ENCODE peak calls at places on chromosomes 2 and 18, in ten cellular contexts. One of them, this sample, is unnamed.

GRCh38 chr2:172481507-172482262 is 54.3 kb downstream of the ITGA6 start:
- DNase-seq in CD4-positive, alpha-beta T cell: no peak
- DNase-seq in choroid plexus epithelial cell: peak; percentile 19
- DNase-seq in left lung: no peak
- DNase-seq in tibial artery: no peak
- DNase-seq in testis: no peak
- DNase-seq in foreskin fibroblast: no peak
- DNase-seq in AG09309: no peak
- DNase-seq in AG10803: no peak
- DNase-seq in spleen: no peak
- DNase-seq in this sample: no peak

GRCh38 chr2:65388626-65389390 is 43.6 kb downstream of the SPRED2 start:
- DNase-seq in spleen: no peak
- DNase-seq in tibial artery: no peak
- DNase-seq in testis: no peak
- DNase-seq in choroid plexus epithelial cell: no peak
- DNase-seq in AG09309: no peak
- DNase-seq in CD4-positive, alpha-beta T cell: no peak
- DNase-seq in foreskin fibroblast: no peak
- DNase-seq in left lung: no peak
- DNase-seq in AG10803: no peak
- DNase-seq in this sample: no peak

GRCh38 chr2:84257871-84258270 is 201.2 kb downstream of the SUCLG1 start:
- DNase-seq in AG10803: no peak
- DNase-seq in AG09309: no peak
- DNase-seq in left lung: no peak
- DNase-seq in testis: no peak
- DNase-seq in tibial artery: no peak
- DNase-seq in foreskin fibroblast: no peak
- DNase-seq in spleen: no peak
- DNase-seq in choroid plexus epithelial cell: no peak
- DNase-seq in CD4-positive, alpha-beta T cell: no peak
- DNase-seq in this sample: no peak

GRCh38 chr2:39898934-39899333 is 119.9 kb upstream of the THUMPD2 start:
- DNase-seq in foreskin fibroblast: no peak
- DNase-seq in testis: no peak
- DNase-seq in left lung: no peak
- DNase-seq in tibial artery: no peak
- DNase-seq in CD4-positive, alpha-beta T cell: no peak
- DNase-seq in AG09309: no peak
- DNase-seq in choroid plexus epithelial cell: no peak
- DNase-seq in AG10803: no peak
- DNase-seq in spleen: no peak
- DNase-seq in this sample: no peak

GRCh38 chr2:54429811-54430600 is 26.1 kb upstream of the SPTBN1 start:
- DNase-seq in AG09309: no peak
- DNase-seq in CD4-positive, alpha-beta T cell: no peak
- DNase-seq in tibial artery: no peak
- DNase-seq in choroid plexus epithelial cell: no peak
- DNase-seq in AG10803: no peak
- DNase-seq in left lung: no peak
- DNase-seq in spleen: no peak
- DNase-seq in foreskin fibroblast: no peak
- DNase-seq in testis: peak; percentile 75
- DNase-seq in this sample: no peak

GRCh38 chr2:164896634-164897033 is 55.0 kb upstream of the COBLL1 start:
- DNase-seq in foreskin fibroblast: peak; percentile 85
- DNase-seq in choroid plexus epithelial cell: peak; percentile 81
- DNase-seq in tibial artery: no peak
- DNase-seq in AG10803: peak; percentile 25
- DNase-seq in CD4-positive, alpha-beta T cell: no peak
- DNase-seq in testis: no peak
- DNase-seq in AG09309: no peak
- DNase-seq in spleen: no peak
- DNase-seq in left lung: no peak
- DNase-seq in this sample: no peak

GRCh38 chr18:35408843-35409261 is 31.7 kb upstream of the ZNF396 start:
- DNase-seq in spleen: no peak
- DNase-seq in choroid plexus epithelial cell: no peak
- DNase-seq in AG09309: no peak
- DNase-seq in testis: no peak
- DNase-seq in AG10803: no peak
- DNase-seq in CD4-positive, alpha-beta T cell: no peak
- DNase-seq in left lung: peak; percentile 69
- DNase-seq in tibial artery: no peak
- DNase-seq in foreskin fibroblast: no peak
- DNase-seq in this sample: no peak

GRCh38 chr18:13412017-13412416 is 193.5 kb downstream of the LDLRAD4 start:
- DNase-seq in left lung: no peak
- DNase-seq in choroid plexus epithelial cell: no peak
- DNase-seq in tibial artery: no peak
- DNase-seq in spleen: no peak
- DNase-seq in CD4-positive, alpha-beta T cell: no peak
- DNase-seq in AG10803: no peak
- DNase-seq in AG09309: no peak
- DNase-seq in foreskin fibroblast: no peak
- DNase-seq in testis: no peak
- DNase-seq in this sample: no peak

GRCh38 chr2:181420259-181421130 is 36.7 kb upstream of the ITGA4 start:
- DNase-seq in AG10803: no peak
- DNase-seq in tibial artery: no peak
- DNase-seq in left lung: no peak
- DNase-seq in spleen: no peak
- DNase-seq in foreskin fibroblast: no peak
- DNase-seq in CD4-positive, alpha-beta T cell: no peak
- DNase-seq in choroid plexus epithelial cell: no peak
- DNase-seq in AG09309: no peak
- DNase-seq in testis: no peak
- DNase-seq in this sample: no peak

GRCh38 chr2:224032283-224032682 is 6.8 kb downstream of the SERPINE2 start:
- DNase-seq in choroid plexus epithelial cell: no peak
- DNase-seq in AG09309: no peak
- DNase-seq in tibial artery: no peak
- DNase-seq in spleen: no peak
- DNase-seq in testis: no peak
- DNase-seq in AG10803: no peak
- DNase-seq in foreskin fibroblast: no peak
- DNase-seq in left lung: no peak
- DNase-seq in CD4-positive, alpha-beta T cell: no peak
- DNase-seq in this sample: no peak

GRCh38 chr2:224655006-224655537 is 61.1 kb downstream of the CCDC195 start:
- DNase-seq in tibial artery: no peak
- DNase-seq in AG10803: no peak
- DNase-seq in CD4-positive, alpha-beta T cell: no peak
- DNase-seq in testis: no peak
- DNase-seq in spleen: no peak
- DNase-seq in choroid plexus epithelial cell: no peak
- DNase-seq in AG09309: no peak
- DNase-seq in left lung: peak; percentile 78
- DNase-seq in foreskin fibroblast: no peak
- DNase-seq in this sample: no peak

GRCh38 chr2:46954951-46955571 is 39.5 kb upstream of the MCFD2 start:
- DNase-seq in CD4-positive, alpha-beta T cell: no peak
- DNase-seq in tibial artery: peak; percentile 92
- DNase-seq in testis: peak; percentile 84
- DNase-seq in foreskin fibroblast: peak; percentile 94
- DNase-seq in left lung: no peak
- DNase-seq in AG10803: peak; percentile 94
- DNase-seq in spleen: no peak
- DNase-seq in choroid plexus epithelial cell: peak; percentile 81
- DNase-seq in AG09309: peak; percentile 70
- DNase-seq in this sample: peak; percentile 73

GRCh38 chr2:176079851-176080539 is 3.8 kb downstream of the EVX2 start:
- DNase-seq in CD4-positive, alpha-beta T cell: no peak
- DNase-seq in tibial artery: no peak
- DNase-seq in testis: peak; percentile 67
- DNase-seq in AG09309: no peak
- DNase-seq in spleen: no peak
- DNase-seq in AG10803: peak; percentile 52
- DNase-seq in foreskin fibroblast: peak; percentile 80
- DNase-seq in left lung: peak; percentile 86
- DNase-seq in choroid plexus epithelial cell: peak; percentile 10
- DNase-seq in this sample: no peak

GRCh38 chr2:169895294-169895985 is 68.2 kb downstream of the UBR3 start:
- DNase-seq in choroid plexus epithelial cell: peak; percentile 40
- DNase-seq in CD4-positive, alpha-beta T cell: no peak
- DNase-seq in AG10803: peak; percentile 44
- DNase-seq in left lung: no peak
- DNase-seq in tibial artery: no peak
- DNase-seq in foreskin fibroblast: no peak
- DNase-seq in spleen: no peak
- DNase-seq in AG09309: no peak
- DNase-seq in testis: no peak
- DNase-seq in this sample: peak; percentile 4

GRCh38 chr2:72141881-72142742 is 5.5 kb downstream of the CYP26B1 start:
- DNase-seq in AG10803: no peak
- DNase-seq in CD4-positive, alpha-beta T cell: no peak
- DNase-seq in testis: no peak
- DNase-seq in spleen: peak; percentile 55
- DNase-seq in choroid plexus epithelial cell: no peak
- DNase-seq in tibial artery: peak; percentile 62
- DNase-seq in AG09309: no peak
- DNase-seq in foreskin fibroblast: no peak
- DNase-seq in left lung: no peak
- DNase-seq in this sample: no peak

GRCh38 chr18:79493211-79493800 is 97.6 kb downstream of the NFATC1 start:
- DNase-seq in CD4-positive, alpha-beta T cell: no peak
- DNase-seq in AG09309: no peak
- DNase-seq in tibial artery: peak; percentile 59
- DNase-seq in testis: no peak
- DNase-seq in left lung: peak; percentile 78
- DNase-seq in AG10803: no peak
- DNase-seq in spleen: peak; percentile 74
- DNase-seq in choroid plexus epithelial cell: no peak
- DNase-seq in foreskin fibroblast: no peak
- DNase-seq in this sample: no peak

GRCh38 chr18:21484851-21485636 is 115.5 kb downstream of the ESCO1 start:
- DNase-seq in left lung: no peak
- DNase-seq in foreskin fibroblast: peak; percentile 49
- DNase-seq in CD4-positive, alpha-beta T cell: no peak
- DNase-seq in AG09309: no peak
- DNase-seq in testis: no peak
- DNase-seq in spleen: no peak
- DNase-seq in AG10803: peak; percentile 16
- DNase-seq in choroid plexus epithelial cell: peak; percentile 57
- DNase-seq in tibial artery: no peak
- DNase-seq in this sample: no peak

DNA sequence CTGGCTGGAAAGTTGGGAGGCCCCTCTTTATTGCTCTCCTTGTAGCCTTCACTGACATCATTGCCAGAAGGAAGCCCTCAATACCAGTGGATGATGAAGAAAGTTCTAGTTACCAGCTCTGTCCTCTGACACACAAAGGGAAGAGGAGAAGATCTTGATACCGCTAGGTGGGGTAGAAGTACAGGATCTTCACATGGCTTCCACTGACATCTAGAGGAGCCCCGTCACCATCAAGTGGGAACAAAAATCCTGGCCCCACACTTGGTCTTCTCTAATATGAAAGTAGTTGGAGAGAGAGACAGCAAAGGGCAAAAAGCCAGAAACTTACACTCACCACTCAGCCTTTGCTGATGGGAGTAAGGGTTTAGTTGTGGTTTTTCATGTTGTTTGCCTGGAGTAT is 12.4 kb downstream of the XIRP2 start:
- DNase-seq in spleen: no peak
- DNase-seq in CD4-positive, alpha-beta T cell: no peak
- DNase-seq in AG09309: no peak
- DNase-seq in left lung: no peak
- DNase-seq in choroid plexus epithelial cell: peak; percentile 72
- DNase-seq in AG10803: no peak
- DNase-seq in tibial artery: no peak
- DNase-seq in testis: no peak
- DNase-seq in foreskin fibroblast: peak; percentile 30
- DNase-seq in this sample: no peak
- TF ChIP-seq CTCF in spleen: no peak
- TF ChIP-seq CTCF in CD4-positive, alpha-beta T cell: no peak
- TF ChIP-seq CTCF in AG09309: no peak
- TF ChIP-seq CTCF in left lung: no peak
- TF ChIP-seq CTCF in choroid plexus epithelial cell: peak; percentile 62
- TF ChIP-seq CTCF in AG10803: no peak
- TF ChIP-seq CTCF in tibial artery: no peak
- TF ChIP-seq CTCF in testis: no peak
- TF ChIP-seq CTCF in foreskin fibroblast: no peak
- TF ChIP-seq CTCF in this sample: peak; percentile 23

DNA sequence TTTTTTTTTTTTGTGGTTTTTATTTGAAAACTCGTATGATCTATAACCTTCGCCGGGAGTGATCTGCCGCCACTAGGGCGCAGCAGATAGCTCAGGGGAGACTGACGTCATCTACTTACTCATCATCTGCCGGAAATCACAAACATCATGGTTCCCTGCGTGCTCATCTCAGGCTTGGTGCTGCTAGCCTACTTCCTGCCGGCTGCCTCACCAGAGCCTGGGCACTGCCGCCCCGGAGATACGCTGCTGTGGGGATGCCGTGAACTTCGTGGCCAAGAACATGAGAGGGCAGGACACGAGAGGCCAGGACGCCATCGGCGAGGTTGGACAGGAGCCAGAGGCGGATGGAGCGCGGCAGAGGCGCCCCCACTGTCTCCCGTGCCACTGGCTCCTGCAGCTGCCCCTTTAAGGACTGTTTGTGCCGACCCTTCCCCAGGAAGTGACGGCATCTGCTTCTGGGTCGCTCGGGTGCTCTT is 68.8 kb downstream of the DOK6 start:
- DNase-seq in spleen: no peak
- DNase-seq in AG09309: no peak
- DNase-seq in testis: peak; percentile 52
- DNase-seq in left lung: peak; percentile 61
- DNase-seq in AG10803: no peak
- DNase-seq in foreskin fibroblast: peak; percentile 6
- DNase-seq in choroid plexus epithelial cell: peak; percentile 5
- DNase-seq in CD4-positive, alpha-beta T cell: peak; percentile 2
- DNase-seq in tibial artery: no peak
- DNase-seq in this sample: no peak
- TF ChIP-seq CTCF in spleen: no peak
- TF ChIP-seq CTCF in AG09309: no peak
- TF ChIP-seq CTCF in testis: peak; percentile 22
- TF ChIP-seq CTCF in left lung: no peak
- TF ChIP-seq CTCF in AG10803: peak; percentile 14
- TF ChIP-seq CTCF in foreskin fibroblast: no peak
- TF ChIP-seq CTCF in choroid plexus epithelial cell: peak; percentile 25
- TF ChIP-seq CTCF in CD4-positive, alpha-beta T cell: peak; percentile 19
- TF ChIP-seq CTCF in tibial artery: no peak
- TF ChIP-seq CTCF in this sample: peak; percentile 29

GRCh38 chr18:74353169-74353775 is 37.6 kb downstream of the C18orf63 start:
- DNase-seq in foreskin fibroblast: peak; percentile 90
- DNase-seq in spleen: no peak
- DNase-seq in tibial artery: peak; percentile 80
- DNase-seq in AG10803: peak; percentile 75
- DNase-seq in CD4-positive, alpha-beta T cell: peak; percentile 36
- DNase-seq in testis: peak; percentile 87
- DNase-seq in AG09309: peak; percentile 50
- DNase-seq in choroid plexus epithelial cell: peak; percentile 92
- DNase-seq in left lung: no peak
- DNase-seq in this sample: no peak
- TF ChIP-seq CTCF in foreskin fibroblast: peak; percentile 87
- TF ChIP-seq CTCF in spleen: peak; percentile 73
- TF ChIP-seq CTCF in tibial artery: peak; percentile 78
- TF ChIP-seq CTCF in AG10803: peak; percentile 96
- TF ChIP-seq CTCF in CD4-positive, alpha-beta T cell: peak; percentile 85
- TF ChIP-seq CTCF in testis: peak; percentile 73
- TF ChIP-seq CTCF in AG09309: peak; percentile 87
- TF ChIP-seq CTCF in choroid plexus epithelial cell: peak; percentile 97
- TF ChIP-seq CTCF in left lung: peak; percentile 60
- TF ChIP-seq CTCF in this sample: peak; percentile 79

GRCh38 chr2:240131941-240132650 is 4.0 kb downstream of the COPS9 start:
- DNase-seq in foreskin fibroblast: no peak
- DNase-seq in AG09309: no peak
- DNase-seq in left lung: no peak
- DNase-seq in tibial artery: peak; percentile 50
- DNase-seq in AG10803: no peak
- DNase-seq in CD4-positive, alpha-beta T cell: no peak
- DNase-seq in testis: peak; percentile 9
- DNase-seq in choroid plexus epithelial cell: no peak
- DNase-seq in spleen: peak; percentile 66
- DNase-seq in this sample: no peak
- TF ChIP-seq CTCF in foreskin fibroblast: peak; percentile 4
- TF ChIP-seq CTCF in AG09309: peak; percentile 23
- TF ChIP-seq CTCF in left lung: no peak
- TF ChIP-seq CTCF in tibial artery: no peak
- TF ChIP-seq CTCF in AG10803: peak; percentile 9
- TF ChIP-seq CTCF in CD4-positive, alpha-beta T cell: no peak
- TF ChIP-seq CTCF in testis: no peak
- TF ChIP-seq CTCF in choroid plexus epithelial cell: peak; percentile 40
- TF ChIP-seq CTCF in spleen: no peak
- TF ChIP-seq CTCF in this sample: peak; percentile 16

This sample was measured in BJ.